ENCODE peak calls at places on chromosomes 2 and 18, in five cellular contexts. N, T, S, P and E are unnamed samples. For H3K36me3 and H3K4me1, the result is how much of the 10 kb centered on the place peaks cover.

GRCh38 chr18:3250237-3251107 is 2.9 kb downstream of the MYL12A start:
- DNase-seq in N (no peak), T (no peak), S (peak), P (no peak), E (no peak)

GRCh38 chr2:32825291-32825712 is 121.5 kb upstream of the LTBP1 start:
- DNase-seq in N (no peak), T (no peak), S (peak), P (no peak), E (no peak)

GRCh38 chr18:79529296-79529695 is 133.6 kb downstream of the NFATC1 start:
- DNase-seq in N (no peak), T (no peak), S (no peak), P (no peak), E (no peak)

GRCh38 chr2:36296798-36297197 is 58.8 kb upstream of the CRIM1 start:
- DNase-seq in N (no peak), T (no peak), S (no peak), P (no peak), E (no peak)

GRCh38 chr2:239772721-239773120 is 252.4 kb downstream of the NDUFA10 start:
- DNase-seq in N (no peak), T (no peak), S (no peak), P (no peak), E (no peak)

GRCh38 chr2:9990735-9991134 is 39.2 kb downstream of the GRHL1 start:
- DNase-seq in N (no peak), T (no peak), S (no peak), P (no peak), E (no peak)

GRCh38 chr2:128578406-128579385 is 260.0 kb upstream of the HS6ST1 start:
- DNase-seq in N (no peak), T (no peak), S (peak), P (no peak), E (no peak)

GRCh38 chr2:16142383-16143361 is 202.3 kb downstream of the MYCN start:
- DNase-seq in N (no peak), T (no peak), S (no peak), P (peak), E (no peak)

GRCh38 chr2:28340312-28341202 is 52.1 kb upstream of the FOSL2 start:
- DNase-seq in N (no peak), T (no peak), S (no peak), P (no peak), E (no peak)

DNA sequence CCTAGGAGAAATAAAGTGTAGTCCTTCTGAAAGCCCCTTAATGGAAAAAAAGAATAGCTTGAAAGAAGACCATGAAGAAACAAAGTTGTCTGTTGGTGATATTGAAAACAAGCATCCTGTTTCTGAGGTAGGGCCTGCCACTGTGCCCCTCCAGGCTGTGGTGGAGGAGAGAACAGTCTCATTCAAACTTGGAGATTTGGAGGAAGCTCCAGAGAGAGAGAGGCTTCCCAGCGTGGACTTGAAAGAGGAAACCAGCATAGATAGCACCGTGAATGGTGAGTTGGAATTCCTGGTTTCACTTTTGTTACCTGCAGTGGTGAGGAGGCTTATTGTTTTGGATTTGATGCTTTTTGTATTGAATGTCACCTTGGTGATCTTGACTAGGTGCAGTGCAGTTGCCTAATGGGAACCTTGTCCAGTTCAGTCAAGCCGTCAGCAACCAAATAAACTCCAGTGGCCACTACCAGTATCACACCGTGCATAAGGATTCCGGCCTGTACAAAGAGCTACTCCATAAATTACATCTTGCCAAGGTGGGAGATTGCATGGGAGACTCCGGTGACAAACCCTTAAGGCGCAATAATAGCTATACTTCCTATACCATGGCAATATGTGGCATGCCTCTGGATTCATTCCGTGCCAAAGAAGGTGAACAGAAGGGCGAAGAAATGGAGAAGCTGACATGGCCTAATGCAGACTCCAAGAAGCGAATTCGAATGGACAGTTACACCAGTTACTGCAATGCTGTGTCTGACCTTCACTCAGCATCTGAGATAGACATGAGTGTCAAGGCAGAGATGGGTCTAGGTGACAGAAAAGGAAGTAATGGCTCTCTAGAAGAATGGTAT is 13.3 kb downstream of the SLC20A1 start:
- DNase-seq in N (no peak), T (no peak), S (no peak), P (no peak), E (no peak)
- H3K36me3 ChIP-seq in N (under half), T (under half), S (half or more), P (half or more), E (half or more)

GRCh38 chr2:20073462-20073861 is 22.0 kb upstream of the LAPTM4A start:
- DNase-seq in N (no peak), T (no peak), S (peak), P (no peak), E (no peak)

GRCh38 chr2:20074001-20074648 is 22.7 kb upstream of the LAPTM4A start:
- DNase-seq in N (no peak), T (no peak), S (no peak), P (no peak), E (no peak)

GRCh38 chr2:20072436-20073158 is 21.2 kb upstream of the LAPTM4A start:
- DNase-seq in N (no peak), T (no peak), S (no peak), P (no peak), E (no peak)

GRCh38 chr2:20069756-20070155 is 18.3 kb upstream of the LAPTM4A start:
- DNase-seq in N (no peak), T (no peak), S (no peak), P (no peak), E (no peak)

GRCh38 chr2:20071397-20072383 is 20.3 kb upstream of the LAPTM4A start:
- DNase-seq in N (peak), T (peak), S (peak), P (peak), E (no peak)
- H3K4me3 ChIP-seq in N (no peak), T (no peak), S (peak), P (no peak), E (no peak)

GRCh38 chr2:43423941-43424261 is 171.9 kb downstream of the THADA start:
- DNase-seq in N (no peak), T (no peak), S (no peak), P (no peak), E (no peak)
- H3K4me1 ChIP-seq in N (under half), T (under half), S (under half), P (under half), E (under half)

DNA sequence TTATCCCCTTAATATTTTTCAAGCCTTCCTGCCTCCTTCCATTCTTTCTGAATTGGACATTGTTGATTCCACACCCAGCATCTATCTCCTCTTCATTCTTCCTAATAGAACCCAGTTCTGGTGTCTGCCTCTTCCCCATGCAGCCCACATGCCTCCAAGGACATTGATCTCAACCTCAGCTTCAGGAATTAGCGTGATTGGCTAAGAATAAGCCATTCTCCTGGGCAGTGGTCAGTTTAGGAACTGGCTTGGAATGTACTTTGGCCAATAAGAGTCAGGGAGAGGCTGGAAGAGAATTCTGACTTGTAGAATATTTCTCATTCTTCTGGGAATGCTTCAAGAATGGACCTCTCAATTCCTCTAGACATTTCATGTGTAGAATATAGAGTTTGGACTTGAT is 25.9 kb upstream of the GCC2 start:
- DNase-seq in N (no peak), T (no peak), S (no peak), P (no peak), E (no peak)
- H3K36me3 ChIP-seq in N (under half), T (under half), S (under half), P (under half), E (under half)

GRCh38 chr2:183606718-183607085 is 482.5 kb downstream of the NUP35 start:
- DNase-seq in N (no peak), T (no peak), S (no peak), P (no peak), E (no peak)
- H3K4me3 ChIP-seq in N (no peak), T (no peak), S (no peak), P (no peak), E (no peak)

DNA sequence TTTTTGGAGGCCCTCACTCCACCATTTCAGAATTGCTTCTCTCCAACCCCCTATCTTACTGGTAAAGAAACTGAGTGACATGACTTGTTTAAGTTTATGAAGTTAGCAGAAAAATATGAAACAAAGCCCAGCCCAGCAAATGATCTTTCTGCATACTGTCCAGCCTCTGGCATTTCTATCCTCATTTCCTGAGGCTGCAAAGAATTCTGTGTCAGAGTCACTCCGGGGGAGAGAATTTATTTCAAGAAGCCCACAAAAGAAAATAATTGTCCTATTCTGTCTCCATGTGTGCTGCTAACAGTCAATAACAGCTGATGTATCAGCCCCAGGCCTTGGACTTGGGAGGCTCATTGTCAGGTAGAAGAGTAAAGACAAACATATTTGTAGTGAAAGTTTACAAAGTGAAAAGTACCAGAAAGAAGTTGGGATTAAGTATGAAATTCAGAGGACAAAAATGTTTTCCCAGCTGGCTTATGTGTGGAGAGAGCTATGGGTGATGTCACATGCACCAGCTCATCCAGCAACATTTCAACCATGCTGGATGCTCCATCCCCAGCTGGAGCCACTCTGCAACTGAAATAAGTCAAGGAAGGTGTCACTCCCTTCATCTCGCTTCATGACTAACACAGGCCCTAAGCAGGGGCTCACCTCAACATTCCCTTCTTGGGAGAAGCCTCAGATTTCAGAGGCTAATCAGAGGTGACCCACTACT is 42.3 kb downstream of the TRABD2A start:
- DNase-seq in N (no peak), T (no peak), S (peak), P (no peak), E (no peak)
- H3K4me1 ChIP-seq in N (under half), T (under half), S (under half), P (under half), E (under half)